ENCODE peak calls at places on chromosome 16, in ten cellular contexts. L is breast epithelium, R is neural progenitor cell, V is GM19239, X is T-helper 1 cell, H is fibroblast of lung, S is NCI-H1436, Z is NCI-H1092 treated with DMSO at 0.1 percent for 48 hours, F is prostate gland, C is HEK293T. B is an unnamed sample.

GRCh38 chr16:70789231-70789926 is 11.6 kb downstream of the VAC14 start:
- DNase-seq in L (peak), R (no peak), V (no peak), X (no peak), H (peak), S (no peak), Z (no peak), F (no peak), C (no peak), B (no peak)

GRCh38 chr16:17497648-17498047 is 26.9 kb upstream of the XYLT1 start:
- DNase-seq in L (no peak), R (no peak), V (no peak), X (no peak), H (no peak), S (no peak), Z (no peak), F (no peak), C (no peak), B (no peak)

GRCh38 chr16:79092846-79093245 is 507.7 kb downstream of the MAF start:
- DNase-seq in L (no peak), R (no peak), V (no peak), X (no peak), H (no peak), S (no peak), Z (no peak), F (no peak), C (no peak), B (no peak)

GRCh38 chr16:10172848-10173655 is 9.2 kb downstream of the GRIN2A start:
- DNase-seq in L (no peak), R (no peak), V (no peak), X (no peak), H (no peak), S (no peak), Z (no peak), F (no peak), C (no peak), B (no peak)

GRCh38 chr16:29697391-29697790 is 18.4 kb downstream of the QPRT start:
- DNase-seq in L (no peak), R (no peak), V (no peak), X (no peak), H (no peak), S (no peak), Z (no peak), F (no peak), C (no peak), B (no peak)

GRCh38 chr16:81627729-81628128 is 151.4 kb upstream of the PLCG2 start:
- DNase-seq in L (no peak), R (no peak), V (no peak), X (no peak), H (no peak), S (no peak), Z (no peak), F (no peak), C (no peak), B (no peak)

GRCh38 chr16:53220585-53220984 is 165.8 kb downstream of the CHD9 start:
- DNase-seq in L (no peak), R (peak), V (no peak), X (no peak), H (no peak), S (no peak), Z (no peak), F (no peak), C (no peak), B (no peak)

GRCh38 chr16:87051526-87052320 is 265.5 kb downstream of the C16orf95 start:
- DNase-seq in L (no peak), R (no peak), V (no peak), X (no peak), H (no peak), S (no peak), Z (no peak), F (no peak), C (no peak), B (no peak)

GRCh38 chr16:17343028-17343427 is 127.7 kb downstream of the XYLT1 start:
- DNase-seq in L (peak), R (no peak), V (peak), X (no peak), H (no peak), S (no peak), Z (no peak), F (no peak), C (no peak), B (no peak)

GRCh38 chr16:1442697-1443096 is 1.7 kb downstream of the CCDC154 start:
- DNase-seq in L (no peak), R (no peak), V (no peak), X (no peak), H (no peak), S (no peak), Z (no peak), F (no peak), C (no peak), B (no peak)

GRCh38 chr16:84419730-84420129 is 51.4 kb downstream of the ATP2C2 start:
- DNase-seq in L (no peak), R (no peak), V (no peak), X (no peak), H (no peak), S (no peak), Z (no peak), F (no peak), C (no peak), B (no peak)

GRCh38 chr16:87728026-87728425 is 37.8 kb downstream of the KLHDC4 start:
- DNase-seq in L (no peak), R (no peak), V (no peak), X (no peak), H (peak), S (no peak), Z (no peak), F (no peak), C (no peak), B (no peak)

GRCh38 chr16:84714028-84714427 is 14.2 kb downstream of the USP10 start:
- DNase-seq in L (no peak), R (no peak), V (no peak), X (no peak), H (no peak), S (no peak), Z (no peak), F (no peak), C (no peak), B (no peak)

GRCh38 chr16:6018848-6019489 is 921.4 kb upstream of the EEF2KMT start:
- DNase-seq in L (no peak), R (peak), V (no peak), X (no peak), H (no peak), S (no peak), Z (no peak), F (no peak), C (no peak), B (no peak)